ENCODE peak calls at places on chromosomes 12 and 14, in five cellular contexts. D is mucosa of gallbladder; W is CD8-positive, alpha-beta T cell; M is activated CD8-positive, alpha-beta memory T cell treated with anti-CD3 and anti-CD28 coated beads for 1 hour; N is brain microvascular endothelial cell. U is an unnamed sample.

GRCh38 chr12:57737467-57738141 is 938 bp downstream of the AGAP2 start:
- DNase-seq in D (no peak), W (no peak), M (no peak), N (no peak), U (no peak)

GRCh38 chr12:13171921-13172859 is 24.3 kb upstream of the EMP1 start:
- DNase-seq in D (no peak), W (no peak), M (no peak), N (no peak), U (peak; percentile 32)

GRCh38 chr12:6078378-6079083 is 45.9 kb downstream of the VWF start:
- DNase-seq in D (no peak), W (no peak), M (no peak), N (peak; percentile 20), U (no peak)

GRCh38 chr12:53254816-53255545 is 13.1 kb upstream of the ESPL1 start:
- DNase-seq in D (no peak), W (no peak), M (no peak), N (no peak), U (no peak)

GRCh38 chr12:108271951-108272729 is 67.0 kb downstream of the CMKLR1 start:
- DNase-seq in D (no peak), W (no peak), M (no peak), N (no peak), U (no peak)

GRCh38 chr12:51028811-51029146 is 2.6 kb upstream of the SLC11A2 start:
- DNase-seq in D (no peak), W (no peak), M (no peak), N (no peak), U (no peak)

GRCh38 chr12:105334568-105334967 is 4.1 kb downstream of the C12orf75 start:
- DNase-seq in D (no peak), W (no peak), M (no peak), N (peak; percentile 68), U (peak; percentile 62)

GRCh38 chr12:131471946-131472732 is 238.8 kb upstream of the SFSWAP start:
- DNase-seq in D (no peak), W (no peak), M (no peak), N (no peak), U (no peak)

GRCh38 chr14:91175296-91175695 is 61.4 kb downstream of the DGLUCY start:
- DNase-seq in D (no peak), W (no peak), M (no peak), N (no peak), U (no peak)

GRCh38 chr14:94612580-94613554 is 676 bp downstream of the SERPINA3 start:
- DNase-seq in D (no peak), W (no peak), M (no peak), N (no peak), U (no peak)

GRCh38 chr12:52542785-52543318 is 10.1 kb downstream of the KRT71 start:
- DNase-seq in D (no peak), W (no peak), M (no peak), N (no peak), U (no peak)

GRCh38 chr12:32118806-32119205 is 12.2 kb downstream of the BICD1 start:
- DNase-seq in D (no peak), W (no peak), M (no peak), N (no peak), U (no peak)

GRCh38 chr14:76953196-76953945 is 75.1 kb downstream of the IRF2BPL start:
- DNase-seq in D (peak; percentile 76), W (peak; percentile 33), M (no peak), N (peak; percentile 64), U (peak; percentile 85)

GRCh38 chr12:5078423-5078822 is 34.7 kb downstream of the KCNA5 start:
- DNase-seq in D (no peak), W (no peak), M (no peak), N (no peak), U (peak; percentile 24)

GRCh38 chr14:87405563-87405962 is 587.4 kb downstream of the GALC start:
- DNase-seq in D (no peak), W (no peak), M (no peak), N (no peak), U (no peak)

GRCh38 chr12:91978143-91978542 is 167.5 kb downstream of the BTG1 start:
- DNase-seq in D (no peak), W (no peak), M (no peak), N (no peak), U (no peak)

GRCh38 chr14:94615823-94616570 is 3.8 kb downstream of the SERPINA3 start:
- DNase-seq in D (no peak), W (no peak), M (no peak), N (no peak), U (no peak)

GRCh38 chr12:4169522-4169921 is 104.0 kb upstream of the CCND2 start:
- DNase-seq in D (no peak), W (no peak), M (no peak), N (no peak), U (no peak)

GRCh38 chr12:78651755-78652154 is 212.8 kb upstream of the SYT1 start:
- DNase-seq in D (no peak), W (no peak), M (no peak), N (no peak), U (no peak)

GRCh38 chr12:26187014-26187413 is 8.4 kb upstream of the SSPN start:
- DNase-seq in D (no peak), W (no peak), M (no peak), N (no peak), U (no peak)

GRCh38 chr14:85958069-85958468 is 428.1 kb downstream of the FLRT2 start:
- DNase-seq in D (no peak), W (no peak), M (no peak), N (no peak), U (no peak)

GRCh38 chr14:49585803-49586672 is at the start of gene RPS29:
- DNase-seq in D (peak; percentile 99), W (peak; percentile 97), M (peak; percentile 93), N (peak; percentile 99), U (peak; percentile 97)

GRCh38 chr12:26431211-26431610 is 235.8 kb downstream of the SSPN start:
- DNase-seq in D (no peak), W (no peak), M (no peak), N (no peak), U (no peak)

GRCh38 chr14:59754256-59754655 is 116.3 kb downstream of the RTN1 start:
- DNase-seq in D (no peak), W (no peak), M (no peak), N (no peak), U (no peak)

GRCh38 chr14:44979740-44980346 is 17.9 kb downstream of the TOGARAM1 start:
- DNase-seq in D (no peak), W (no peak), M (no peak), N (no peak), U (no peak)